ENCODE peak calls at places on chromosomes 13 and 19, in eight cellular contexts. T, G, J, Z, W, K, Y and Q are unnamed samples.

GRCh38 chr13:20414475-20415287 is 111.0 kb downstream of the CRYL1 start:
- DNase-seq in T (no peak), G (no peak), J (no peak), Z (no peak), W (no peak), K (no peak), Y (no peak), Q (no peak)

GRCh38 chr13:29847501-29847983 is 2.9 kb downstream of the UBL3 start:
- DNase-seq in T (no peak), G (peak; percentile 24), J (no peak), Z (no peak), W (no peak), K (peak; percentile 12), Y (peak; percentile 72), Q (no peak)

GRCh38 chr19:35306473-35307246 is 14.7 kb downstream of the MAG start:
- DNase-seq in T (peak; percentile 48), G (no peak), J (no peak), Z (no peak), W (no peak), K (no peak), Y (no peak), Q (peak; percentile 42)

GRCh38 chr19:30567535-30568232 is 195.5 kb downstream of the ZNF536 start:
- DNase-seq in T (no peak), G (no peak), J (no peak), Z (no peak), W (no peak), K (no peak), Y (peak; percentile 20), Q (no peak)

GRCh38 chr13:103965506-103966243 is 899.5 kb upstream of the SLC10A2 start:
- DNase-seq in T (no peak), G (no peak), J (no peak), Z (no peak), W (no peak), K (no peak), Y (no peak), Q (peak; percentile 19)

GRCh38 chr13:21242236-21242635 is 65.8 kb downstream of the MRPL57 start:
- DNase-seq in T (no peak), G (no peak), J (no peak), Z (no peak), W (no peak), K (peak; percentile 29), Y (no peak), Q (no peak)

GRCh38 chr19:8320564-8321066 is 560 bp downstream of the NDUFA7 start:
- DNase-seq in T (no peak), G (no peak), J (no peak), Z (no peak), W (no peak), K (no peak), Y (peak; percentile 60), Q (peak; percentile 43)

GRCh38 chr13:113083402-113084061 is 22.1 kb upstream of the F7 start:
- DNase-seq in T (no peak), G (no peak), J (no peak), Z (peak; percentile 85), W (no peak), K (no peak), Y (peak; percentile 73), Q (no peak)

GRCh38 chr13:45198924-45199323 is 1.9 kb downstream of the KCTD4 start:
- DNase-seq in T (no peak), G (no peak), J (no peak), Z (no peak), W (no peak), K (no peak), Y (no peak), Q (no peak)

GRCh38 chr19:6828698-6829633 is 56.5 kb downstream of the VAV1 start:
- DNase-seq in T (peak; percentile 94), G (no peak), J (no peak), Z (no peak), W (peak; percentile 28), K (no peak), Y (peak; percentile 10), Q (peak; percentile 61)

GRCh38 chr13:73580868-73581267 is 522.1 kb downstream of the KLF5 start:
- DNase-seq in T (no peak), G (no peak), J (no peak), Z (no peak), W (no peak), K (no peak), Y (no peak), Q (no peak)

GRCh38 chr19:56131651-56132050 is 9.4 kb upstream of the ZNF444 start:
- DNase-seq in T (no peak), G (no peak), J (no peak), Z (no peak), W (no peak), K (no peak), Y (no peak), Q (no peak)

GRCh38 chr13:92994056-92994455 is 232.6 kb upstream of the GPC6 start:
- DNase-seq in T (no peak), G (peak; percentile 9), J (no peak), Z (no peak), W (no peak), K (no peak), Y (peak; percentile 52), Q (no peak)

GRCh38 chr19:42352893-42353259 is 27.4 kb downstream of the MEGF8 start:
- DNase-seq in T (no peak), G (no peak), J (no peak), Z (no peak), W (no peak), K (no peak), Y (no peak), Q (no peak)

GRCh38 chr19:58562126-58563033 is 4.0 kb upstream of the UBE2M start:
- DNase-seq in T (no peak), G (no peak), J (no peak), Z (no peak), W (no peak), K (no peak), Y (peak; percentile 74), Q (peak; percentile 68)

GRCh38 chr13:48222358-48223015 is 10.5 kb upstream of the ITM2B start:
- DNase-seq in T (no peak), G (no peak), J (no peak), Z (peak; percentile 50), W (no peak), K (no peak), Y (peak; percentile 74), Q (no peak)

GRCh38 chr13:31413531-31413930 is 213.8 kb downstream of the B3GLCT start:
- DNase-seq in T (no peak), G (no peak), J (no peak), Z (no peak), W (no peak), K (no peak), Y (peak; percentile 29), Q (no peak)

GRCh38 chr19:54207908-54208783 is 7.5 kb downstream of the RPS9 start:
- DNase-seq in T (no peak), G (peak; percentile 40), J (no peak), Z (peak; percentile 73), W (peak; percentile 30), K (no peak), Y (peak; percentile 30), Q (peak; percentile 96)